ENCODE peak calls at places on chromosome 13, in four cellular contexts. C, Q, L and F are unnamed samples.

GRCh38 chr13:77980592-77980991 is 62.0 kb upstream of the EDNRB start:
- DNase-seq in C (no peak), Q (peak), L (no peak), F (no peak)

GRCh38 chr13:72959643-72960042 is 99.2 kb upstream of the KLF5 start:
- DNase-seq in C (no peak), Q (peak), L (no peak), F (no peak)

GRCh38 chr13:98775386-98775785 is 22.9 kb upstream of the SLC15A1 start:
- DNase-seq in C (no peak), Q (no peak), L (no peak), F (no peak)

GRCh38 chr13:75787249-75787940 is 151.3 kb downstream of the LMO7 start:
- DNase-seq in C (no peak), Q (peak), L (no peak), F (no peak)

GRCh38 chr13:72890546-72890945 is 108.6 kb downstream of the PIBF1 start:
- DNase-seq in C (no peak), Q (no peak), L (no peak), F (no peak)

GRCh38 chr13:40236566-40237168 is 429.8 kb downstream of the FOXO1 start:
- DNase-seq in C (no peak), Q (peak), L (no peak), F (no peak)

GRCh38 chr13:77740931-77741586 is 43.6 kb downstream of the SLAIN1 start:
- DNase-seq in C (no peak), Q (no peak), L (no peak), F (no peak)

GRCh38 chr13:73991884-73992283 is 142.3 kb downstream of the KLF12 start:
- DNase-seq in C (peak), Q (no peak), L (no peak), F (no peak)

GRCh38 chr13:50991624-50992610 is 82.3 kb downstream of the RNASEH2B start:
- DNase-seq in C (peak), Q (no peak), L (no peak), F (no peak)

GRCh38 chr13:44764334-44764733 is 188.2 kb upstream of the TSC22D1 start:
- DNase-seq in C (no peak), Q (no peak), L (no peak), F (no peak)

GRCh38 chr13:77650409-77650808 is 47.1 kb upstream of the SLAIN1 start:
- DNase-seq in C (no peak), Q (no peak), L (no peak), F (no peak)

GRCh38 chr13:85528578-85529215 is 270.5 kb downstream of the SLITRK6 start:
- DNase-seq in C (no peak), Q (peak), L (no peak), F (no peak)

GRCh38 chr13:45807520-45808099 is 43.9 kb downstream of the SIAH3 start:
- DNase-seq in C (peak), Q (peak), L (no peak), F (no peak)

GRCh38 chr13:37409756-37410155 is 188.8 kb downstream of the POSTN start:
- DNase-seq in C (no peak), Q (no peak), L (no peak), F (no peak)

GRCh38 chr13:112642061-112642460 is 47.8 kb upstream of the ATP11A start:
- DNase-seq in C (no peak), Q (no peak), L (no peak), F (no peak)

GRCh38 chr13:33453911-33454310 is 168.4 kb upstream of the STARD13 start:
- DNase-seq in C (no peak), Q (no peak), L (no peak), F (no peak)

GRCh38 chr13:85236431-85236830 is 562.8 kb downstream of the SLITRK6 start:
- DNase-seq in C (no peak), Q (peak), L (no peak), F (no peak)

GRCh38 chr13:53683608-53684007 is 655.0 kb downstream of the OLFM4 start:
- DNase-seq in C (no peak), Q (no peak), L (no peak), F (no peak)

GRCh38 chr13:39672378-39673132 is 17.1 kb downstream of the COG6 start:
- DNase-seq in C (no peak), Q (no peak), L (no peak), F (no peak)

GRCh38 chr13:90447735-90448103 is 899.8 kb upstream of the MIR17HG start:
- DNase-seq in C (no peak), Q (peak), L (no peak), F (no peak)

GRCh38 chr13:40814803-40815202 is 25.4 kb downstream of the SLC25A15 start:
- DNase-seq in C (no peak), Q (no peak), L (no peak), F (no peak)

GRCh38 chr13:51311957-51312520 is 27.5 kb upstream of the SERPINE3 start:
- DNase-seq in C (no peak), Q (no peak), L (no peak), F (no peak)

GRCh38 chr13:28865951-28866350 is 45.8 kb downstream of the MTUS2 start:
- DNase-seq in C (no peak), Q (no peak), L (no peak), F (no peak)

GRCh38 chr13:99191900-99192399 is 8.7 kb upstream of the UBAC2 start:
- DNase-seq in C (no peak), Q (no peak), L (no peak), F (no peak)

GRCh38 chr13:49608932-49609331 is 19.4 kb upstream of the ARL11 start:
- DNase-seq in C (no peak), Q (no peak), L (no peak), F (no peak)

GRCh38 chr13:97067342-97067895 is 73.1 kb upstream of the OXGR1 start:
- DNase-seq in C (no peak), Q (peak), L (no peak), F (no peak)

GRCh38 chr13:61040180-61040579 is 375.5 kb downstream of the PCDH20 start:
- DNase-seq in C (no peak), Q (no peak), L (no peak), F (no peak)

GRCh38 chr13:33682020-33682564 is 135.9 kb upstream of the RFC3 start:
- DNase-seq in C (no peak), Q (no peak), L (no peak), F (no peak)